ENCODE peak calls at places on chromosomes 7 and 10, in six cellular contexts. U is Calu3, P is fibroblast of lung, M is PC-3, K is MM.1S, F is mammary epithelial cell. T is an unnamed sample.

GRCh38 chr10:120475844-120476791 is 19.1 kb downstream of the PLPP4 start:
- DNase-seq in K (no peak), P (no peak), F (no peak), M (no peak), U (no peak), T (no peak)

GRCh38 chr10:98378722-98379121 is 36.3 kb downstream of the PYROXD2 start:
- DNase-seq in M (no peak), U (no peak), F (no peak), P (peak; percentile 46), K (no peak), T (no peak)

GRCh38 chr7:74304550-74304949 is 15.3 kb downstream of the CLIP2 start:
- DNase-seq in K (no peak), F (no peak), P (no peak), U (no peak), M (no peak), T (no peak)

GRCh38 chr7:32809871-32810270 is 81.7 kb downstream of the KBTBD2 start:
- DNase-seq in P (no peak), F (no peak), K (no peak), U (no peak), M (no peak), T (no peak)

GRCh38 chr10:11757452-11757819 is 15.3 kb downstream of the ECHDC3 start:
- DNase-seq in K (no peak), P (peak; percentile 94), U (peak; percentile 31), M (peak; percentile 18), F (peak; percentile 93), T (peak; percentile 87)

GRCh38 chr7:32941996-32942782 is 15.1 kb upstream of the FKBP9 start:
- DNase-seq in P (peak; percentile 58), F (peak; percentile 53), M (no peak), U (peak; percentile 69), K (no peak), T (peak; percentile 56)

GRCh38 chr7:140231779-140232491 is 55.2 kb upstream of the KDM7A start:
- DNase-seq in U (no peak), K (peak; percentile 55), M (peak; percentile 51), F (peak; percentile 27), P (no peak), T (peak; percentile 14)

GRCh38 chr7:47582748-47583740 is 1.1 kb upstream of the TNS3 start:
- DNase-seq in P (peak; percentile 32), F (no peak), M (no peak), K (no peak), U (no peak), T (no peak)

GRCh38 chr7:158750702-158751101 is 46.1 kb upstream of the NCAPG2 start:
- DNase-seq in K (no peak), M (no peak), U (no peak), P (no peak), F (no peak), T (no peak)

GRCh38 chr10:31404640-31405039 is 85.6 kb downstream of the ZEB1 start:
- DNase-seq in F (no peak), P (no peak), K (no peak), U (no peak), M (no peak), T (no peak)

DNA sequence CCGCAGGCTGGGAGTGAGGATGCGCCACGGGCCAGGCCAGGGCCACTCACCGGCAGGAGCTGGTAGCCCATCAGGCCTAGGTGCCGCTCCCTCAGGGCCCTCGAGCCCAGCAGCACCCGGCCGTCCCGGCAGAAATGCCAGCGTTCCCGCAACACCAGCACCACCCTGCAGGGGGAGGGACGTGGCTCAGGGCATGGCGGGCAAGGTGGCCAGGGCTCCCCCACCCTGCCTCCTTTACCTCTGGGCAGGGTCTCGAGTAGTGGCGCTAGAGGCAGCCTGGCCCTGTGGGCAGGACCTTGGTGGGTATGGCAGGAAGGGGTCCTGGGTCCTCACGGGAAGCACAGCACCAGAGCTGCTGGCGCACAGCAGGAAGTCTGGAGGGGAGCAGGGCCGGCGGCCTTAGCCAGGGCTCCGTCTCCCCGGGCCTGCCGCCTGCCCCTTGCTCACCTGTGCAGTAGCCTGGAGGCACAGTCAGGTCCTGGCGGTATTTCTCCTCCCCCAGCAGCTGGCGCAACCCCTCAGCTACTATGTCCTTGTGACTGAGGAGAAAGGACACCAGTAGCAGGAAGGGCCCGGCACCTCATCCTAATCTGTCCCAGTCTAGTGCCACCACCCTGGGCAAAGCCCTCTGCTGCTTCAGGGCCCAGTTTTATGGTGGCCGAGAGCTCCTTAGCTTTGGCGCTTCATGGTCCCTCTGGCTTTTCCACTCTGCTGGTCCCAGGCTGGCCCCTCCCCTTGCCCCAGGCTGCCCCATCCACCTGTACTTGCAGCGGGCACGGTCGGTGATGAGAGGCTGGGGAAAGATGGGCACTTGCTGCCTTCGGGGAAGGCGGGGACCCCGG is 3.5 kb downstream of the FASTK start:
- DNase-seq in K (no peak), U (peak; percentile 60), M (peak; percentile 43), P (no peak), F (no peak), T (no peak)
- TF ChIP-seq CTCF in K (peak; percentile 35), U (no peak), M (peak; percentile 49), P (peak; percentile 30), F (peak; percentile 39), T (peak; percentile 36)

GRCh38 chr7:27961255-27961654 is 219.3 kb downstream of the JAZF1 start:
- DNase-seq in F (peak; percentile 72), P (no peak), M (peak; percentile 79), U (peak; percentile 49), K (no peak), T (peak; percentile 57)

GRCh38 chr7:27960415-27960814 is 220.2 kb downstream of the JAZF1 start:
- DNase-seq in K (no peak), P (no peak), M (no peak), F (no peak), U (no peak), T (no peak)

GRCh38 chr7:27958933-27959548 is 219.1 kb downstream of the TAX1BP1 start:
- DNase-seq in K (no peak), F (no peak), M (no peak), P (no peak), U (no peak), T (no peak)

GRCh38 chr7:27964840-27965239 is 215.8 kb downstream of the JAZF1 start:
- DNase-seq in P (no peak), F (no peak), K (peak; percentile 60), U (no peak), M (no peak), T (no peak)

DNA sequence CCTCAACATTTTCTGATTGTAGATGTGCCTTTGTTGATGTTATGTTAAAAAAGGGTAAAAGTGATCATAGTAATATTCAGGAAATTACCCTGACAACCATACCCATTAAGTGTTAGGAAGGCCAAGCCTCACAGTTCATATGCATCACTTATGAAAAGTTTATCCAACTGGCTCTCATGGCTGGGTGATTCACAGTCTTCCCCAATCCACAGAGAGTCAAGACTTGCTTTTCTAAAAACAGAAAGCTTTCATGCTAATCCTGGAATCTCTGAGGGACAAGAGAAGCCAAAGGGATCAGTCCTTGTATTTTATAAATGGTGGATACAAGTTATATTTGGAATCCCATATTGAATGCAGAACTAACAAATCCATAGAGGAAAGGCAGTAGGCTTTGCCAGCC is 218.3 kb downstream of the JAZF1 start:
- DNase-seq in P (no peak), K (no peak), F (no peak), U (no peak), M (no peak), T (no peak)
- TF ChIP-seq CTCF in P (no peak), K (no peak), F (no peak), U (no peak), M (no peak), T (no peak)

GRCh38 chr7:503046-503574 is 16.5 kb downstream of the PDGFA start:
- DNase-seq in M (no peak), P (no peak), F (no peak), U (no peak), K (no peak), T (no peak)
- TF ChIP-seq CTCF in M (no peak), P (no peak), F (no peak), U (no peak), K (no peak), T (no peak)

DNA sequence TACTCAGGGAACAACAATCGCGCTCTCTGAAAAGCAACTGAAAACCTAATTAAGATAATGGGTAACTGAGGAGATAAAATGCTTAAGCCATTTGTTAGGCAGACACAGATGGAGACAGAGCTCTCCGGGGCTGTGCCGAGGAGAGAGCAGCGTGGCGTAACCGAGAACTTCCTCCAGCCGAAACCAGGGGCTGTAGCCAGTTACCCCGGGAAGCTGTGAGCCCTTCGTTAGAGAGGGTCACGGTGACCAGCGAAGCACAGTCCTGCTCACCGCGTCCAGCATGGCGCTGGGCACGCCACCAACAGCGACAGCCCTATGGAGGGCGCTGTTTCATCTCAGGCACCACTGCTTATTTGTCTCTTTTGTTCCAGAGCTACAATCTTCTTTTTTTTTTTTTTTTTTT is 16.1 kb downstream of the PAPOLB start:
- DNase-seq in M (no peak), P (peak; percentile 14), F (no peak), K (no peak), U (no peak), T (no peak)
- TF ChIP-seq CTCF in M (peak; percentile 14), P (no peak), F (no peak), K (no peak), U (no peak), T (no peak)

GRCh38 chr7:17474724-17475344 is 176.4 kb downstream of the AHR start:
- DNase-seq in U (peak; percentile 28), F (no peak), K (no peak), M (peak; percentile 24), P (no peak), T (peak; percentile 16)
- TF ChIP-seq CTCF in U (peak; percentile 44), F (peak; percentile 13), K (peak; percentile 5), M (peak; percentile 48), P (no peak), T (peak; percentile 10)

GRCh38 chr7:131224996-131225395 is 102.7 kb upstream of the MKLN1 start:
- DNase-seq in U (no peak), P (no peak), K (no peak), F (no peak), M (no peak), T (no peak)

GRCh38 chr7:131219277-131220041 is 108.2 kb upstream of the MKLN1 start:
- DNase-seq in K (peak; percentile 84), M (no peak), F (no peak), P (no peak), U (no peak), T (no peak)

GRCh38 chr7:131223151-131223550 is 104.5 kb upstream of the MKLN1 start:
- DNase-seq in K (no peak), U (no peak), M (no peak), P (no peak), F (no peak), T (no peak)

GRCh38 chr7:131221061-131221460 is 106.6 kb upstream of the MKLN1 start:
- DNase-seq in P (no peak), K (no peak), M (no peak), U (no peak), F (no peak), T (no peak)

GRCh38 chr7:131222171-131222570 is 105.5 kb upstream of the MKLN1 start:
- DNase-seq in F (no peak), M (no peak), P (no peak), U (no peak), K (no peak), T (no peak)
- TF ChIP-seq CTCF in F (peak; percentile 17), M (peak; percentile 17), P (no peak), U (no peak), K (peak; percentile 20), T (no peak)

GRCh38 chr7:133744451-133744850 is 382.7 kb upstream of the LRGUK start:
- DNase-seq in M (no peak), P (no peak), K (no peak), F (no peak), U (no peak), T (no peak)
- TF ChIP-seq CTCF in M (no peak), P (no peak), K (no peak), F (no peak), U (no peak), T (no peak)